ENCODE peak calls at places on chromosomes 11 and 22, in eight cellular contexts. G is endothelial cell, Q is progenitor cell of endocrine pancreas, K is amniotic stem cell, D is RWPE1, N is Caco-2, H is lower lobe of right lung, J is EL. F is an unnamed sample.

GRCh38 chr11:79925570-79925969 is 484.7 kb upstream of the TENM4 start:
- DNase-seq in K (no peak), N (no peak), Q (no peak), J (no peak), H (no peak), D (no peak), G (no peak), F (no peak)

GRCh38 chr11:46348986-46349401 is 1.7 kb downstream of the DGKZ start:
- DNase-seq in H (no peak), N (no peak), K (no peak), G (no peak), J (no peak), D (no peak), Q (no peak), F (no peak)

GRCh38 chr11:124934862-124935547 is 842 bp downstream of the HEPACAM start:
- DNase-seq in G (no peak), H (no peak), K (no peak), Q (no peak), J (peak), D (no peak), N (no peak), F (no peak)

GRCh38 chr11:33258631-33259184 is 1.5 kb downstream of the HIPK3 start:
- DNase-seq in G (no peak), H (no peak), N (no peak), D (no peak), J (no peak), K (no peak), Q (no peak), F (no peak)

GRCh38 chr22:44587004-44587793 is 89.2 kb upstream of the RTL6 start:
- DNase-seq in H (peak), G (no peak), K (no peak), J (no peak), N (no peak), Q (no peak), D (no peak), F (no peak)

GRCh38 chr11:105670811-105671210 is 60.9 kb downstream of the GRIA4 start:
- DNase-seq in N (no peak), G (no peak), Q (no peak), H (no peak), D (no peak), J (peak), K (no peak), F (no peak)

GRCh38 chr11:101428918-101429317 is 154.9 kb downstream of the TRPC6 start:
- DNase-seq in N (no peak), D (no peak), Q (no peak), J (peak), H (no peak), K (no peak), G (no peak), F (no peak)

GRCh38 chr22:38240734-38241252 is 32.0 kb downstream of the TMEM184B start:
- DNase-seq in J (peak), Q (no peak), G (peak), D (peak), N (no peak), K (peak), H (no peak), F (peak)

GRCh38 chr22:46748948-46749681 is 11.1 kb upstream of the CERK start:
- DNase-seq in N (no peak), H (no peak), G (peak), Q (no peak), J (peak), K (no peak), D (no peak), F (no peak)

GRCh38 chr22:48782326-48782725 is 1045.3 kb downstream of the BRD1 start:
- DNase-seq in Q (no peak), H (no peak), D (no peak), N (no peak), K (no peak), J (no peak), G (no peak), F (no peak)

GRCh38 chr22:44224166-44224565 is 43.4 kb downstream of the PARVG start:
- DNase-seq in G (no peak), Q (no peak), K (no peak), N (no peak), H (no peak), D (peak), J (peak), F (no peak)

GRCh38 chr11:44046202-44046601 is 1.6 kb upstream of the ACCSL start:
- DNase-seq in K (no peak), D (no peak), G (no peak), N (no peak), Q (no peak), J (no peak), H (no peak), F (no peak)

GRCh38 chr11:7490054-7490453 is 4.7 kb downstream of the OLFML1 start:
- DNase-seq in K (no peak), J (peak), G (no peak), N (no peak), D (peak), H (no peak), Q (no peak), F (no peak)

GRCh38 chr11:82494988-82495432 is 238.7 kb downstream of the FAM181B start:
- DNase-seq in H (no peak), D (no peak), Q (no peak), J (no peak), G (no peak), N (no peak), K (no peak), F (no peak)

GRCh38 chr11:33724644-33725035 is 11.6 kb downstream of the CD59 start:
- DNase-seq in H (no peak), Q (no peak), J (peak), K (no peak), G (no peak), N (no peak), D (no peak), F (no peak)

GRCh38 chr11:27497284-27497866 is 9.2 kb downstream of the LIN7C start:
- DNase-seq in D (no peak), J (peak), H (no peak), Q (no peak), K (no peak), N (no peak), G (no peak), F (no peak)

GRCh38 chr22:19663286-19663815 is 51.0 kb upstream of the SEPTIN5 start:
- DNase-seq in G (no peak), K (peak), J (peak), Q (no peak), H (peak), N (no peak), D (no peak), F (no peak)

GRCh38 chr11:116777056-116777455 is 4.3 kb upstream of the BUD13 start:
- DNase-seq in D (no peak), G (no peak), K (no peak), Q (no peak), N (no peak), J (no peak), H (no peak), F (no peak)

GRCh38 chr11:112922606-112923005 is 38.6 kb upstream of the NCAM1 start:
- DNase-seq in D (no peak), N (no peak), J (no peak), K (no peak), Q (no peak), H (no peak), G (no peak), F (no peak)

GRCh38 chr22:36238348-36239149 is 778 bp downstream of the APOL2 start:
- DNase-seq in J (no peak), D (no peak), N (no peak), K (no peak), Q (no peak), H (no peak), G (no peak), F (no peak)

GRCh38 chr11:116042125-116042524 is 537.9 kb upstream of the CADM1 start:
- DNase-seq in N (no peak), G (no peak), J (no peak), D (no peak), K (no peak), H (no peak), Q (no peak), F (no peak)

GRCh38 chr11:64489831-64490441 is 101.1 kb upstream of the SLC22A12 start:
- DNase-seq in G (peak), D (peak), N (peak), H (peak), K (no peak), Q (peak), J (peak), F (peak)

GRCh38 chr22:48649466-48649865 is 1178.2 kb downstream of the BRD1 start:
- DNase-seq in G (no peak), N (no peak), J (no peak), Q (no peak), K (no peak), D (no peak), H (no peak), F (no peak)

GRCh38 chr11:396511-396947 is 2.5 kb downstream of the PKP3 start:
- DNase-seq in J (peak), N (no peak), G (no peak), D (peak), K (no peak), H (peak), Q (no peak), F (no peak)

GRCh38 chr22:42644422-42645340 is 4.3 kb upstream of the ATP5MGL start:
- DNase-seq in N (no peak), K (no peak), D (no peak), H (peak), G (no peak), J (peak), Q (no peak), F (no peak)

GRCh38 chr22:42595434-42595833 is 19.2 kb downstream of the POLDIP3 start:
- DNase-seq in K (no peak), H (no peak), J (no peak), Q (no peak), N (no peak), D (no peak), G (no peak), F (no peak)

GRCh38 chr11:88799749-88800500 is 265.9 kb downstream of the GRM5 start:
- DNase-seq in G (no peak), N (no peak), H (no peak), D (no peak), K (no peak), Q (no peak), J (no peak), F (no peak)

GRCh38 chr22:27510024-27510423 is 291.5 kb downstream of the MN1 start:
- DNase-seq in H (no peak), N (no peak), D (no peak), G (no peak), Q (no peak), J (no peak), K (no peak), F (no peak)

GRCh38 chr11:41301023-41301422 is 158.4 kb downstream of the LRRC4C start:
- DNase-seq in Q (no peak), J (no peak), K (no peak), G (no peak), H (no peak), N (no peak), D (no peak), F (no peak)

GRCh38 chr22:20968281-20968977 is 1.4 kb downstream of the AIFM3 start:
- DNase-seq in J (no peak), Q (no peak), H (no peak), K (no peak), G (no peak), D (no peak), N (no peak), F (no peak)

GRCh38 chr11:72669527-72669926 is 4.7 kb downstream of the PDE2A start:
- DNase-seq in G (no peak), Q (no peak), J (no peak), D (no peak), H (no peak), K (no peak), N (no peak), F (no peak)

GRCh38 chr11:74000307-74000630 is 8.6 kb downstream of the UCP3 start:
- DNase-seq in N (no peak), D (no peak), J (no peak), G (no peak), K (no peak), Q (no peak), H (no peak), F (no peak)

GRCh38 chr11:43581370-43582023 is 99.0 kb upstream of the HSD17B12 start:
- DNase-seq in G (no peak), J (no peak), D (no peak), K (no peak), H (no peak), N (no peak), Q (no peak), F (no peak)

GRCh38 chr11:14105446-14105845 is 142.9 kb downstream of the SPON1 start:
- DNase-seq in H (no peak), J (no peak), G (no peak), Q (no peak), D (no peak), N (no peak), K (no peak), F (no peak)

GRCh38 chr11:112637046-112637445 is 324.2 kb upstream of the NCAM1 start:
- DNase-seq in Q (no peak), K (no peak), N (no peak), J (no peak), H (no peak), D (no peak), G (no peak), F (no peak)

F was measured in neuronal stem cell.